ENCODE peak calls at places on chromosomes 11 and 22, in five cellular contexts. X is adipocyte; V is activated CD4-positive, alpha-beta T cell treated with anti-CD3 and anti-CD28 coated beads for 4 hours; G is stimulated activated CD4-positive, alpha-beta T cell treated with anti-CD3 and anti-CD28 coated beads, TNF-alpha, amount 100 ng/mL, for 1 hour; C is K562. B is an unnamed sample.

GRCh38 chr11:1761857-1762536 is 1.7 kb downstream of the CTSD start:
- DNase-seq in X (no peak), V (no peak), G (no peak), C (no peak), B (no peak)

GRCh38 chr11:31812392-31813241 is 1.5 kb upstream of the PAX6 start:
- DNase-seq in X (no peak), V (no peak), G (no peak), C (no peak), B (no peak)

GRCh38 chr11:81237139-81237538 is 1496.5 kb downstream of the FAM181B start:
- DNase-seq in X (peak), V (no peak), G (no peak), C (no peak), B (no peak)

GRCh38 chr11:87235366-87235765 is 197.6 kb downstream of the TMEM135 start:
- DNase-seq in X (peak), V (no peak), G (no peak), C (no peak), B (no peak)

GRCh38 chr11:14454861-14455632 is 44.6 kb downstream of the COPB1 start:
- DNase-seq in X (peak), V (no peak), G (no peak), C (peak), B (peak)

GRCh38 chr22:37377927-37378326 is 49.4 kb downstream of the ELFN2 start:
- DNase-seq in X (no peak), V (no peak), G (no peak), C (no peak), B (no peak)

GRCh38 chr22:49476800-49477400 is 350.8 kb downstream of the BRD1 start:
- DNase-seq in X (no peak), V (no peak), G (no peak), C (no peak), B (no peak)

GRCh38 chr11:133163463-133164419 is 368.6 kb downstream of the OPCML start:
- DNase-seq in X (peak), V (no peak), G (no peak), C (peak), B (no peak)

GRCh38 chr11:20647976-20648565 is 21.3 kb upstream of the NELL1 start:
- DNase-seq in X (peak), V (peak), G (no peak), C (peak), B (peak)

GRCh38 chr11:8296872-8297271 is 33.2 kb upstream of the LMO1 start:
- DNase-seq in X (no peak), V (no peak), G (no peak), C (no peak), B (no peak)

GRCh38 chr22:50300620-50301257 is 6.7 kb downstream of the PLXNB2 start:
- DNase-seq in X (no peak), V (no peak), G (no peak), C (no peak), B (no peak)

GRCh38 chr22:19951351-19951750 is 9.7 kb upstream of the TXNRD2 start:
- DNase-seq in X (no peak), V (no peak), G (no peak), C (peak), B (no peak)

GRCh38 chr22:31876156-31877035 is 67.9 kb upstream of the YWHAH start:
- DNase-seq in X (peak), V (no peak), G (no peak), C (no peak), B (no peak)

GRCh38 chr11:61495801-61496601 is 12.5 kb upstream of the LRRC10B start:
- DNase-seq in X (no peak), V (no peak), G (no peak), C (no peak), B (no peak)

GRCh38 chr22:34281738-34282137 is 361.5 kb upstream of the LARGE1 start:
- DNase-seq in X (no peak), V (no peak), G (no peak), C (no peak), B (no peak)

GRCh38 chr22:41911292-41911611 is 3.6 kb downstream of the SHISA8 start:
- DNase-seq in X (no peak), V (no peak), G (no peak), C (no peak), B (no peak)

GRCh38 chr11:113401718-113402117 is 14.1 kb downstream of the ANKK1 start:
- DNase-seq in X (peak), V (no peak), G (no peak), C (no peak), B (no peak)

GRCh38 chr22:48138855-48139254 is 1376.4 kb downstream of the TBC1D22A start:
- DNase-seq in X (no peak), V (no peak), G (no peak), C (no peak), B (no peak)

GRCh38 chr11:68471360-68472340 is 11.1 kb downstream of the PPP6R3 start:
- DNase-seq in X (no peak), V (peak), G (no peak), C (no peak), B (no peak)

GRCh38 chr22:30390974-30391691 is 3.9 kb upstream of the RNF215 start:
- DNase-seq in X (peak), V (peak), G (peak), C (peak), B (peak)

GRCh38 chr11:10878408-10879214 is 20.8 kb upstream of the ZBED5 start:
- DNase-seq in X (peak), V (peak), G (no peak), C (peak), B (no peak)

GRCh38 chr11:34238533-34238932 is 119.3 kb downstream of the ABTB2 start:
- DNase-seq in X (no peak), V (no peak), G (no peak), C (no peak), B (no peak)

GRCh38 chr11:73577496-73577917 is 20.4 kb downstream of the FAM168A start:
- DNase-seq in X (peak), V (no peak), G (no peak), C (no peak), B (no peak)

GRCh38 chr11:12846766-12847615 is 162.1 kb upstream of the RASSF10 start:
- DNase-seq in X (no peak), V (no peak), G (no peak), C (no peak), B (no peak)

GRCh38 chr11:77125191-77125590 is 2.9 kb upstream of the MYO7A start:
- DNase-seq in X (no peak), V (no peak), G (no peak), C (no peak), B (no peak)

GRCh38 chr22:30393885-30394284 is 2.9 kb upstream of the SEC14L2 start:
- DNase-seq in X (no peak), V (no peak), G (no peak), C (no peak), B (no peak)

GRCh38 chr22:41320416-41321240 is 19.3 kb downstream of the ZC3H7B start:
- DNase-seq in X (no peak), V (no peak), G (no peak), C (no peak), B (no peak)

GRCh38 chr11:68848429-68848828 is 6.7 kb upstream of the CPT1A start:
- DNase-seq in X (no peak), V (no peak), G (no peak), C (no peak), B (no peak)

GRCh38 chr11:59787816-59788215 is 22.8 kb downstream of the MRPL16 start:
- DNase-seq in X (peak), V (no peak), G (no peak), C (no peak), B (no peak)

GRCh38 chr22:44362249-44363040 is 49.7 kb upstream of the SHISAL1 start:
- DNase-seq in X (peak), V (no peak), G (no peak), C (no peak), B (no peak)

GRCh38 chr11:46906596-46906995 is 11.8 kb downstream of the LRP4 start:
- DNase-seq in X (peak), V (no peak), G (no peak), C (peak), B (no peak)

GRCh38 chr22:40076702-40077645 is 82.2 kb downstream of the FAM83F start:
- DNase-seq in X (peak), V (no peak), G (no peak), C (no peak), B (no peak)

GRCh38 chr11:120633630-120634374 is 122.3 kb downstream of the GRIK4 start:
- DNase-seq in X (no peak), V (no peak), G (no peak), C (no peak), B (no peak)